ENCODE peak calls at places on chromosomes 2 and 18, in seven cellular contexts. One of them, this sample, is unnamed.

GRCh38 chr2:122643725-122644329 is 888.4 kb downstream of the TSN start:
- DNase-seq in GM12878: no peak
- DNase-seq in HCT116: no peak
- DNase-seq in SK-N-SH: peak; percentile 70
- DNase-seq in H1: no peak
- DNase-seq in K562: no peak
- DNase-seq in HepG2: no peak
- DNase-seq in this sample: no peak

GRCh38 chr2:207475546-207475945 is 54.2 kb upstream of the CREB1 start:
- DNase-seq in GM12878: no peak
- DNase-seq in HCT116: no peak
- DNase-seq in SK-N-SH: no peak
- DNase-seq in H1: no peak
- DNase-seq in K562: no peak
- DNase-seq in HepG2: no peak
- DNase-seq in this sample: no peak

GRCh38 chr2:288743-289361 is 961 bp upstream of the ALKAL2 start:
- DNase-seq in GM12878: no peak
- DNase-seq in HCT116: no peak
- DNase-seq in SK-N-SH: peak; percentile 61
- DNase-seq in H1: no peak
- DNase-seq in K562: no peak
- DNase-seq in HepG2: no peak
- DNase-seq in this sample: no peak

GRCh38 chr2:239644016-239644415 is 243.2 kb upstream of the HDAC4 start:
- DNase-seq in GM12878: no peak
- DNase-seq in HCT116: no peak
- DNase-seq in SK-N-SH: no peak
- DNase-seq in H1: no peak
- DNase-seq in K562: no peak
- DNase-seq in HepG2: peak; percentile 32
- DNase-seq in this sample: peak; percentile 32

GRCh38 chr2:197846789-197847188 is 42.4 kb downstream of the PLCL1 start:
- DNase-seq in GM12878: no peak
- DNase-seq in HCT116: no peak
- DNase-seq in SK-N-SH: no peak
- DNase-seq in H1: no peak
- DNase-seq in K562: no peak
- DNase-seq in HepG2: no peak
- DNase-seq in this sample: no peak

GRCh38 chr2:40034198-40034597 is 255.1 kb upstream of the THUMPD2 start:
- DNase-seq in GM12878: no peak
- DNase-seq in HCT116: no peak
- DNase-seq in SK-N-SH: no peak
- DNase-seq in H1: no peak
- DNase-seq in K562: no peak
- DNase-seq in HepG2: no peak
- DNase-seq in this sample: no peak

GRCh38 chr2:233643128-233643527 is 6.9 kb downstream of the UGT1A10 start:
- DNase-seq in GM12878: no peak
- DNase-seq in HCT116: peak; percentile 27
- DNase-seq in SK-N-SH: no peak
- DNase-seq in H1: peak; percentile 23
- DNase-seq in K562: no peak
- DNase-seq in HepG2: peak; percentile 36
- DNase-seq in this sample: no peak

GRCh38 chr2:381181-381580 is 93.3 kb upstream of the ALKAL2 start:
- DNase-seq in GM12878: no peak
- DNase-seq in HCT116: no peak
- DNase-seq in SK-N-SH: no peak
- DNase-seq in H1: no peak
- DNase-seq in K562: no peak
- DNase-seq in HepG2: no peak
- DNase-seq in this sample: no peak

GRCh38 chr2:108579631-108580030 is 45.4 kb downstream of the LIMS1 start:
- DNase-seq in GM12878: no peak
- DNase-seq in HCT116: no peak
- DNase-seq in SK-N-SH: no peak
- DNase-seq in H1: no peak
- DNase-seq in K562: no peak
- DNase-seq in HepG2: no peak
- DNase-seq in this sample: no peak

GRCh38 chr2:240800241-240800640 is 19.8 kb downstream of the KIF1A start:
- DNase-seq in GM12878: no peak
- DNase-seq in HCT116: no peak
- DNase-seq in SK-N-SH: no peak
- DNase-seq in H1: no peak
- DNase-seq in K562: no peak
- DNase-seq in HepG2: no peak
- DNase-seq in this sample: no peak

GRCh38 chr18:26792661-26793060 is 72.8 kb downstream of the AQP4 start:
- DNase-seq in GM12878: no peak
- DNase-seq in HCT116: no peak
- DNase-seq in SK-N-SH: no peak
- DNase-seq in H1: no peak
- DNase-seq in K562: no peak
- DNase-seq in HepG2: peak; percentile 13
- DNase-seq in this sample: no peak

GRCh38 chr2:7900593-7900992 is 781.3 kb upstream of the ID2 start:
- DNase-seq in GM12878: no peak
- DNase-seq in HCT116: no peak
- DNase-seq in SK-N-SH: no peak
- DNase-seq in H1: no peak
- DNase-seq in K562: no peak
- DNase-seq in HepG2: no peak
- DNase-seq in this sample: no peak

GRCh38 chr2:3479430-3480320 is 39.7 kb downstream of the ADI1 start:
- DNase-seq in GM12878: no peak
- DNase-seq in HCT116: no peak
- DNase-seq in SK-N-SH: no peak
- DNase-seq in H1: no peak
- DNase-seq in K562: no peak
- DNase-seq in HepG2: no peak
- DNase-seq in this sample: no peak

GRCh38 chr2:172229125-172229524 is 126.4 kb upstream of the DLX2 start:
- DNase-seq in GM12878: no peak
- DNase-seq in HCT116: no peak
- DNase-seq in SK-N-SH: no peak
- DNase-seq in H1: no peak
- DNase-seq in K562: no peak
- DNase-seq in HepG2: no peak
- DNase-seq in this sample: no peak
- TF ChIP-seq JUND in GM12878: no peak
- TF ChIP-seq JUND in HCT116: no peak
- TF ChIP-seq JUND in SK-N-SH: no peak
- TF ChIP-seq JUND in H1: no peak
- TF ChIP-seq JUND in K562: no peak
- TF ChIP-seq JUND in HepG2: no peak
- TF ChIP-seq JUND in this sample: no peak

DNA sequence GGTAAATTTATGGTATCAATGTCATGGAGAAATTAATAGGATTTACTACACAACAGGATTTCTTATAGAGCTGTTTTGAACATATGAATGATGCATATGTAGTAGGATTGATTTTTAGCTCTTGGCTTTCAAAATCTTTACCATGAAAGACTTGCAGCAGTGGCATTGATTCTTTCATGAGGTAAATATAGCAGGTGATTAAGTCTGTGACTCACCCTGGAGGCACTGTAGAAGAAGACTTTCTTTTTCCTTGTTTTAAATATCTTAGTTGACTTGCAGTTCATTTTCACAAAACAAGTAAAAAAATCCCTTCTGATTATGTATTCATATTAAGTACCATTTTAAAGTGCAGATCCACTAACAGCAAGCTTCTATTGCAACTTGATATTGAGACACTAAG is 463.0 kb downstream of the FBXO15 start:
- DNase-seq in GM12878: no peak
- DNase-seq in HCT116: no peak
- DNase-seq in SK-N-SH: no peak
- DNase-seq in H1: no peak
- DNase-seq in K562: no peak
- DNase-seq in HepG2: no peak
- DNase-seq in this sample: no peak
- TF ChIP-seq JUND in GM12878: no peak
- TF ChIP-seq JUND in HCT116: no peak
- TF ChIP-seq JUND in SK-N-SH: no peak
- TF ChIP-seq JUND in H1: no peak
- TF ChIP-seq JUND in K562: no peak
- TF ChIP-seq JUND in HepG2: no peak
- TF ChIP-seq JUND in this sample: no peak

GRCh38 chr2:128506534-128506933 is 187.9 kb upstream of the HS6ST1 start:
- DNase-seq in GM12878: no peak
- DNase-seq in HCT116: no peak
- DNase-seq in SK-N-SH: no peak
- DNase-seq in H1: no peak
- DNase-seq in K562: no peak
- DNase-seq in HepG2: no peak
- DNase-seq in this sample: no peak

GRCh38 chr2:128504242-128505149 is 185.8 kb upstream of the HS6ST1 start:
- DNase-seq in GM12878: peak; percentile 5
- DNase-seq in HCT116: no peak
- DNase-seq in SK-N-SH: no peak
- DNase-seq in H1: no peak
- DNase-seq in K562: no peak
- DNase-seq in HepG2: no peak
- DNase-seq in this sample: no peak

GRCh38 chr2:128506127-128506526 is 187.5 kb upstream of the HS6ST1 start:
- DNase-seq in GM12878: no peak
- DNase-seq in HCT116: no peak
- DNase-seq in SK-N-SH: no peak
- DNase-seq in H1: no peak
- DNase-seq in K562: no peak
- DNase-seq in HepG2: no peak
- DNase-seq in this sample: no peak

GRCh38 chr2:128503358-128504241 is 184.9 kb upstream of the HS6ST1 start:
- DNase-seq in GM12878: no peak
- DNase-seq in HCT116: no peak
- DNase-seq in SK-N-SH: no peak
- DNase-seq in H1: no peak
- DNase-seq in K562: no peak
- DNase-seq in HepG2: no peak
- DNase-seq in this sample: no peak

DNA sequence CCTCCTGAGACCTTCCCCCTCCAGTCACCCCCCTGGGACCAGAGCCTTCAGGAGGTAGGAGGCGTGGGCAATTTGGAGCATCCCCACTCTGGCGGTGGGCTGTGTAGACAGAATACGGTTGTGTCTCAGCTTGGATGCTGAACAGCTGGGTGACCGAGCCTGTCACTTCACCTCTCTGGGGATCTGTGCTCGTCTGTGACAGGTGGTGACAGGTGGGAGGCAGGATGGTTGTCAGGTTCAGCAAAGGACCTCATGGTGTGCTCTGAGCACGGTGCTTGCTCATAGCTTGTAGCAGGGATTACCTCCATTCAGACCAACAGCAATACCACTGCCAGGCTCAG is 186.5 kb upstream of the HS6ST1 start:
- DNase-seq in GM12878: no peak
- DNase-seq in HCT116: no peak
- DNase-seq in SK-N-SH: no peak
- DNase-seq in H1: no peak
- DNase-seq in K562: no peak
- DNase-seq in HepG2: no peak
- DNase-seq in this sample: no peak
- TF ChIP-seq JUND in GM12878: no peak
- TF ChIP-seq JUND in HCT116: no peak
- TF ChIP-seq JUND in SK-N-SH: no peak
- TF ChIP-seq JUND in H1: no peak
- TF ChIP-seq JUND in K562: no peak
- TF ChIP-seq JUND in HepG2: no peak
- TF ChIP-seq JUND in this sample: no peak

DNA sequence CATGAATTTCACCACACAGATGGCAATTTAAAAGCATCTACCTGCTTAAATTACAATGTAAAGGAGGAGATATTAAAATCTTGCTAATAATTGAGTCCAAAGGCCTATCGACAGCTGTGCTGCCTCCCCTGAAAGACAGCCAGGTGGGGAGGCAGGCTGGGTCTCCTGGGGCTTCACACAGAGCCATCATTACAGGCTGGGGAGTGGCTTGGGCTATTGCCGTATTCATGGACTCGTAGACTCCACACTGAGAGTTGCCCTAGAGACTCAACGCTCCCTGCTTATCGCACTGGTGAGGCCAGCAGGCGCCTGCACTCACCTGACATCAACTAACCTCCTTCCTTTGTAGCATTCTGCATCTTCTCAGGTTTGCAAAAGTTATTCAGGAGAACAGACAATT is 272.6 kb upstream of the PXDN start:
- DNase-seq in GM12878: no peak
- DNase-seq in HCT116: no peak
- DNase-seq in SK-N-SH: no peak
- DNase-seq in H1: no peak
- DNase-seq in K562: no peak
- DNase-seq in HepG2: no peak
- DNase-seq in this sample: no peak
- TF ChIP-seq JUND in GM12878: no peak
- TF ChIP-seq JUND in HCT116: no peak
- TF ChIP-seq JUND in SK-N-SH: no peak
- TF ChIP-seq JUND in H1: no peak
- TF ChIP-seq JUND in K562: no peak
- TF ChIP-seq JUND in HepG2: no peak
- TF ChIP-seq JUND in this sample: no peak

This sample was measured in T47D.